ENCODE peak calls at places on chromosomes 2 and 18, in nine cellular contexts. E is IMR-90, L is hepatocyte, D is astrocyte of the spinal cord, F is HFFc6, Q is tibial artery, K is endothelial cell of umbilical vein, O is mesothelial cell of epicardium, C is astrocyte. J is an unnamed sample.

GRCh38 chr2:203893386-203893785 is 25.8 kb downstream of the CTLA4 start:
- DNase-seq in D (no peak), L (no peak), E (peak; percentile 24), Q (no peak), O (no peak), C (no peak), F (peak; percentile 0), K (no peak), J (no peak)

GRCh38 chr2:165193178-165193777 is 10.6 kb downstream of the SCN3A start:
- DNase-seq in O (no peak), C (no peak), Q (no peak), F (no peak), L (no peak), K (no peak), E (no peak), D (no peak), J (no peak)

GRCh38 chr2:6301426-6301825 is 564.3 kb downstream of the CMPK2 start:
- DNase-seq in Q (no peak), O (no peak), F (no peak), C (no peak), K (no peak), E (no peak), D (no peak), L (no peak), J (no peak)

GRCh38 chr2:205849136-205849535 is 166.8 kb downstream of the NRP2 start:
- DNase-seq in C (no peak), E (no peak), Q (no peak), O (no peak), K (no peak), D (no peak), L (no peak), F (no peak), J (no peak)

GRCh38 chr2:30225131-30225762 is 6.1 kb upstream of the LBH start:
- DNase-seq in C (peak; percentile 86), O (no peak), L (peak; percentile 69), F (peak; percentile 23), K (peak; percentile 64), D (peak; percentile 65), E (peak; percentile 87), Q (no peak), J (peak; percentile 76)

GRCh38 chr18:12271376-12272235 is 17.4 kb downstream of the CIDEA start:
- DNase-seq in C (peak; percentile 56), E (peak; percentile 74), K (peak; percentile 85), O (peak; percentile 81), Q (peak; percentile 44), L (peak; percentile 91), D (peak; percentile 88), F (peak; percentile 75), J (peak; percentile 81)

GRCh38 chr2:237269121-237269875 is 144.7 kb downstream of the COL6A3 start:
- DNase-seq in D (no peak), E (peak; percentile 44), F (no peak), O (no peak), K (no peak), Q (no peak), C (no peak), L (no peak), J (no peak)

GRCh38 chr2:31236433-31237205 is 2.7 kb downstream of the EHD3 start:
- DNase-seq in F (no peak), O (peak; percentile 17), L (no peak), D (no peak), Q (no peak), K (no peak), E (no peak), C (no peak), J (no peak)

GRCh38 chr2:1024981-1025380 is 74.3 kb downstream of the SNTG2 start:
- DNase-seq in Q (no peak), L (no peak), F (no peak), E (peak; percentile 8), D (peak; percentile 54), O (no peak), K (no peak), C (no peak), J (no peak)

GRCh38 chr2:170685591-170685990 is 29.5 kb upstream of the SP5 start:
- DNase-seq in Q (no peak), F (no peak), L (no peak), O (no peak), K (no peak), C (no peak), D (no peak), E (no peak), J (no peak)

GRCh38 chr2:187959821-187960220 is 331.9 kb upstream of the GULP1 start:
- DNase-seq in F (no peak), K (no peak), D (no peak), O (no peak), C (no peak), Q (no peak), L (no peak), E (peak; percentile 21), J (peak; percentile 43)

GRCh38 chr2:191050640-191050987 is 36.6 kb upstream of the STAT1 start:
- DNase-seq in O (no peak), F (peak; percentile 88), Q (peak; percentile 29), D (no peak), L (peak; percentile 19), K (no peak), E (peak; percentile 75), C (peak; percentile 29), J (peak; percentile 85)

GRCh38 chr2:73359915-73360697 is 25.5 kb upstream of the ALMS1 start:
- DNase-seq in K (peak; percentile 10), C (no peak), Q (no peak), D (no peak), O (no peak), F (no peak), L (no peak), E (no peak), J (peak; percentile 16)

GRCh38 chr2:47065771-47066380 is 89.2 kb downstream of the STPG4 start:
- DNase-seq in O (no peak), E (peak; percentile 89), F (peak; percentile 97), C (peak; percentile 87), K (peak; percentile 71), L (no peak), Q (no peak), D (peak; percentile 55), J (peak; percentile 74)

GRCh38 chr2:67596871-67597270 is 199.7 kb downstream of the ETAA1 start:
- DNase-seq in Q (no peak), F (no peak), L (no peak), E (no peak), C (no peak), O (no peak), K (no peak), D (no peak), J (no peak)

GRCh38 chr2:134745546-134745945 is 26.7 kb upstream of the TMEM163 start:
- DNase-seq in Q (no peak), F (no peak), L (no peak), O (no peak), D (no peak), K (no peak), E (no peak), C (no peak), J (no peak)

GRCh38 chr2:134706587-134707329 is 12.0 kb downstream of the TMEM163 start:
- DNase-seq in Q (no peak), D (no peak), F (no peak), E (no peak), O (no peak), C (peak; percentile 10), K (peak; percentile 66), L (no peak), J (no peak)

GRCh38 chr18:77671456-77672167 is 422.0 kb downstream of the GALR1 start:
- DNase-seq in E (no peak), K (no peak), L (peak; percentile 28), D (no peak), Q (no peak), C (no peak), O (no peak), F (no peak), J (no peak)

GRCh38 chr18:8142932-8143331 is 466.3 kb upstream of the RAB12 start:
- DNase-seq in C (no peak), D (no peak), F (no peak), K (peak; percentile 72), O (no peak), L (no peak), E (no peak), Q (no peak), J (peak; percentile 24)

GRCh38 chr2:127576433-127577207 is 41.1 kb downstream of the MYO7B start:
- DNase-seq in F (peak; percentile 85), D (peak; percentile 35), L (peak; percentile 70), K (no peak), C (peak; percentile 29), E (peak; percentile 56), O (peak; percentile 41), Q (peak; percentile 75), J (peak; percentile 54)

GRCh38 chr2:26184555-26185303 is 11.8 kb downstream of the GAREM2 start:
- DNase-seq in K (peak; percentile 86), O (peak; percentile 88), E (peak; percentile 78), L (peak; percentile 93), F (no peak), Q (peak; percentile 65), C (no peak), D (peak; percentile 51), J (peak; percentile 86)
- TF ChIP-seq CTCF in K (peak; percentile 70), O (peak; percentile 51), E (peak; percentile 74), L (peak; percentile 61), F (no peak), Q (peak; percentile 50), C (no peak), D (peak; percentile 46), J (peak; percentile 56)

GRCh38 chr2:233061591-233062446 is 1.7 kb downstream of the INPP5D start:
- DNase-seq in F (no peak), D (peak; percentile 3), K (peak; percentile 70), Q (peak; percentile 59), L (peak; percentile 49), E (peak; percentile 16), C (no peak), O (no peak), J (peak; percentile 40)
- TF ChIP-seq CTCF in F (peak; percentile 43), D (peak; percentile 30), K (peak; percentile 33), Q (no peak), L (no peak), E (peak; percentile 2), C (no peak), O (no peak), J (peak; percentile 19)

GRCh38 chr2:24485191-24485590 is 5.9 kb upstream of the NCOA1 start:
- DNase-seq in L (no peak), K (no peak), D (no peak), O (no peak), E (no peak), C (no peak), F (no peak), Q (no peak), J (no peak)
- TF ChIP-seq CTCF in L (no peak), K (no peak), D (no peak), O (no peak), E (no peak), C (no peak), F (no peak), Q (no peak), J (no peak)

GRCh38 chr2:224058048-224058775 is 19.1 kb upstream of the SERPINE2 start:
- DNase-seq in Q (no peak), O (no peak), C (no peak), L (no peak), K (no peak), E (no peak), F (no peak), D (no peak), J (no peak)
- TF ChIP-seq CTCF in Q (no peak), O (no peak), C (no peak), L (no peak), K (no peak), E (no peak), F (peak; percentile 19), D (no peak), J (peak; percentile 3)

DNA sequence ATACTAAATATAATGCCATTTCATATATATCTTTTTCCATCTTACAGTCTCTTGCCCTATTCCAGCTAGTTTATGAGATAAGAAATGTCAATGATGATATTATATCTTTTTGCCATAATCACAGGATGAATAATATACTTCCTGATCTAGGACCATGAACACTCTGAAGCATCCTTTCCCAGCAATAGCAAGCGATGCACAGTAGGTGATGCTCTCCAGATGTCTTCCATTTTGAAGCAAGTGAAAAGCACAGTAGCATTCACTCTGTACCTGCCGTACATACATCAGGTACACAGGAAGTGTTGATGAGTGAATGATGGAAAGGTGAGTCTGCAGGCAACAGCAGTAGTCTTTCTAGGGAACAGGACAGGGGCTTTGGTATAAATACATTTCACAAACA is 8.6 kb upstream of the SULT1C4 start:
- DNase-seq in L (no peak), Q (no peak), F (no peak), O (no peak), K (no peak), D (no peak), E (no peak), C (no peak), J (no peak)
- TF ChIP-seq CTCF in L (no peak), Q (no peak), F (no peak), O (no peak), K (no peak), D (no peak), E (no peak), C (no peak), J (no peak)